ENCODE peak calls at places on chromosomes 12 and 14, in four cellular contexts. Y, J, A and M are unnamed samples.

GRCh38 chr12:6899837-6900519 is 4.6 kb upstream of the LRRC23 start:
- DNase-seq in A (no peak), Y (no peak), J (no peak), M (no peak)

GRCh38 chr14:103427485-103428443 is 42.5 kb downstream of the MARK3 start:
- DNase-seq in Y (no peak), J (no peak), A (no peak), M (peak; percentile 45)

GRCh38 chr12:69329669-69330428 is 18.3 kb upstream of the LYZ start:
- DNase-seq in A (no peak), Y (no peak), J (no peak), M (no peak)

GRCh38 chr14:70663707-70664179 is 22.0 kb downstream of the TTC9 start:
- DNase-seq in Y (no peak), A (no peak), J (no peak), M (no peak)

GRCh38 chr12:92384571-92384970 is 238.9 kb upstream of the BTG1 start:
- DNase-seq in A (no peak), Y (no peak), J (no peak), M (no peak)

GRCh38 chr14:51869426-51870113 is 9.2 kb downstream of the GNG2 start:
- DNase-seq in Y (no peak), J (no peak), A (no peak), M (no peak)

GRCh38 chr14:99123208-99123870 is 148.7 kb downstream of the BCL11B start:
- DNase-seq in A (no peak), J (no peak), Y (peak; percentile 1), M (no peak)

GRCh38 chr12:131287015-131287937 is 333.6 kb downstream of the ADGRD1 start:
- DNase-seq in J (no peak), Y (no peak), A (no peak), M (no peak)

GRCh38 chr12:92469837-92470236 is 233.0 kb upstream of the PLEKHG7 start:
- DNase-seq in Y (no peak), A (no peak), J (no peak), M (no peak)

GRCh38 chr12:2301531-2302461 is 249.0 kb downstream of the CACNA1C start:
- DNase-seq in A (peak; percentile 90), J (no peak), Y (no peak), M (peak; percentile 79)

GRCh38 chr14:51228890-51229289 is 11.2 kb upstream of the TMX1 start:
- DNase-seq in Y (no peak), A (peak; percentile 67), J (no peak), M (no peak)

GRCh38 chr12:96872946-96873345 is 34.1 kb upstream of the NEDD1 start:
- DNase-seq in A (no peak), Y (no peak), J (no peak), M (peak; percentile 61)

GRCh38 chr14:95679148-95679547 is 7.1 kb upstream of the TCL1B start:
- DNase-seq in Y (no peak), A (no peak), J (no peak), M (no peak)

GRCh38 chr14:81314443-81315175 is 85.5 kb downstream of the STON2 start:
- DNase-seq in A (no peak), Y (no peak), J (peak; percentile 50), M (no peak)

GRCh38 chr12:38154096-38155019 is 162.2 kb upstream of the ALG10B start:
- DNase-seq in Y (no peak), J (no peak), A (no peak), M (no peak)

GRCh38 chr12:123733243-123733642 is 21.1 kb downstream of the ATP6V0A2 start:
- DNase-seq in Y (no peak), J (no peak), A (no peak), M (no peak)

GRCh38 chr14:72519543-72519942 is 374.4 kb downstream of the DPF3 start:
- DNase-seq in Y (no peak), A (no peak), J (no peak), M (no peak)

GRCh38 chr12:57904426-57904825 is 36.9 kb upstream of the ATP23 start:
- DNase-seq in J (no peak), A (no peak), Y (no peak), M (no peak)

GRCh38 chr12:75877588-75878381 is 153.8 kb downstream of the PHLDA1 start:
- DNase-seq in Y (no peak), J (peak; percentile 38), A (no peak), M (no peak)

GRCh38 chr12:26823391-26823790 is 9.6 kb downstream of the ITPR2 start:
- DNase-seq in Y (no peak), J (no peak), A (no peak), M (no peak)

GRCh38 chr12:71873821-71874220 is 34.3 kb downstream of the TBC1D15 start:
- DNase-seq in Y (no peak), J (peak; percentile 47), A (no peak), M (no peak)

GRCh38 chr12:120060196-120060595 is 56.4 kb downstream of the RAB35 start:
- DNase-seq in A (no peak), Y (no peak), J (no peak), M (no peak)

GRCh38 chr12:55847033-55847432 is 4.3 kb upstream of the MMP19 start:
- DNase-seq in Y (no peak), J (no peak), A (peak; percentile 28), M (no peak)

GRCh38 chr12:39145175-39145999 is 240.0 kb upstream of the CPNE8 start:
- DNase-seq in Y (peak; percentile 73), A (no peak), J (no peak), M (no peak)

GRCh38 chr14:51653855-51654548 is 2.3 kb downstream of the FRMD6 start:
- DNase-seq in J (no peak), A (no peak), Y (no peak), M (no peak)

GRCh38 chr14:54001189-54001878 is 44.7 kb upstream of the BMP4 start:
- DNase-seq in J (no peak), A (no peak), Y (no peak), M (no peak)

GRCh38 chr12:13273850-13274249 is 77.3 kb downstream of the EMP1 start:
- DNase-seq in A (no peak), Y (no peak), J (no peak), M (no peak)

GRCh38 chr12:47901285-47902093 is 3.3 kb downstream of the VDR start:
- DNase-seq in A (no peak), J (no peak), Y (no peak), M (no peak)

GRCh38 chr14:63478024-63478423 is 65.2 kb downstream of the PPP2R5E start:
- DNase-seq in Y (no peak), A (no peak), J (no peak), M (no peak)

GRCh38 chr14:43541356-43541755 is 965.7 kb downstream of the FSCB start:
- DNase-seq in Y (no peak), J (no peak), A (no peak), M (no peak)

GRCh38 chr12:131388164-131388795 is 322.6 kb upstream of the SFSWAP start:
- DNase-seq in Y (no peak), J (no peak), A (no peak), M (no peak)